ENCODE peak calls at places on chromosomes 1 and 21, in six cellular contexts. C is left ventricle myocardium inferior, I is heart left ventricle, Z is lung, H is esophagus squamous epithelium, M is cardiac muscle cell. T is an unnamed sample.
A peak's percentile ranks its signal among the peaks of the same experiment; 100 is the strongest.

GRCh38 chr1:108892356-108893140 is 15.8 kb downstream of the GPSM2 start:
- DNase-seq in C (no peak), I (no peak), Z (no peak), H (no peak), M (no peak), T (no peak)

GRCh38 chr1:228311091-228311490 is 95.5 kb downstream of the TRIM11 start:
- DNase-seq in C (no peak), I (no peak), Z (no peak), H (no peak), M (no peak), T (no peak)

GRCh38 chr21:28771790-28772501 is 220.7 kb downstream of the LTN1 start:
- DNase-seq in C (no peak), I (no peak), Z (no peak), H (no peak), M (peak; percentile 64), T (no peak)

GRCh38 chr1:67317803-67318202 is 10.1 kb downstream of the IL12RB2 start:
- DNase-seq in C (no peak), I (no peak), Z (no peak), H (no peak), M (no peak), T (no peak)

GRCh38 chr1:169495050-169495740 is 9.5 kb upstream of the SLC19A2 start:
- DNase-seq in C (no peak), I (no peak), Z (no peak), H (no peak), M (no peak), T (no peak)

GRCh38 chr1:205337481-205337880 is 15.9 kb upstream of the NUAK2 start:
- DNase-seq in C (no peak), I (no peak), Z (no peak), H (no peak), M (no peak), T (peak; percentile 17)

GRCh38 chr1:198155253-198155652 is 1.5 kb upstream of the NEK7 start:
- DNase-seq in C (no peak), I (no peak), Z (no peak), H (no peak), M (peak; percentile 68), T (no peak)

GRCh38 chr1:246566808-246567154 is 525 bp downstream of the CNST start:
- DNase-seq in C (no peak), I (peak; percentile 63), Z (no peak), H (no peak), M (no peak), T (no peak)

GRCh38 chr1:7456683-7457082 is 314.4 kb upstream of the VAMP3 start:
- DNase-seq in C (no peak), I (no peak), Z (no peak), H (no peak), M (no peak), T (no peak)

GRCh38 chr1:97668945-97669344 is 251.9 kb downstream of the DPYD start:
- DNase-seq in C (no peak), I (no peak), Z (no peak), H (no peak), M (peak; percentile 58), T (peak; percentile 1)

GRCh38 chr1:32327204-32327603 is 8.8 kb downstream of the MARCKSL1 start:
- DNase-seq in C (no peak), I (no peak), Z (no peak), H (no peak), M (no peak), T (no peak)

GRCh38 chr1:58496042-58496441 is 50.5 kb downstream of the OMA1 start:
- DNase-seq in C (no peak), I (no peak), Z (no peak), H (no peak), M (no peak), T (no peak)

GRCh38 chr1:222880586-222880985 is 65.7 kb downstream of the DISP1 start:
- DNase-seq in C (no peak), I (no peak), Z (no peak), H (no peak), M (peak; percentile 50), T (no peak)

GRCh38 chr1:1906185-1907097 is 8.6 kb upstream of the CALML6 start:
- DNase-seq in C (peak; percentile 88), I (peak; percentile 91), Z (peak; percentile 85), H (no peak), M (peak; percentile 86), T (peak; percentile 86)

GRCh38 chr1:172185206-172185605 is 235.3 kb upstream of the C1orf105 start:
- DNase-seq in C (no peak), I (no peak), Z (no peak), H (no peak), M (no peak), T (no peak)

GRCh38 chr1:24289937-24290595 is 29.1 kb upstream of the GRHL3 start:
- DNase-seq in C (peak; percentile 89), I (peak; percentile 93), Z (peak; percentile 91), H (no peak), M (peak; percentile 98), T (peak; percentile 99)

GRCh38 chr21:38350681-38351080 is 93.9 kb downstream of the KCNJ15 start:
- DNase-seq in C (no peak), I (no peak), Z (peak; percentile 52), H (no peak), M (peak; percentile 55), T (peak; percentile 35)

GRCh38 chr1:80217377-80217986 is 1211.0 kb upstream of the ADGRL4 start:
- DNase-seq in C (no peak), I (no peak), Z (no peak), H (no peak), M (peak; percentile 84), T (no peak)

GRCh38 chr1:46134660-46135331 is 2.4 kb upstream of the PIK3R3 start:
- DNase-seq in C (no peak), I (peak; percentile 37), Z (peak; percentile 31), H (no peak), M (peak; percentile 76), T (peak; percentile 67)

GRCh38 chr1:113898243-113898814 is 6.3 kb downstream of the AP4B1 start:
- DNase-seq in C (no peak), I (no peak), Z (no peak), H (no peak), M (no peak), T (no peak)

GRCh38 chr1:11422701-11423100 is 56.3 kb upstream of the DISP3 start:
- DNase-seq in C (no peak), I (no peak), Z (no peak), H (no peak), M (no peak), T (no peak)

DNA sequence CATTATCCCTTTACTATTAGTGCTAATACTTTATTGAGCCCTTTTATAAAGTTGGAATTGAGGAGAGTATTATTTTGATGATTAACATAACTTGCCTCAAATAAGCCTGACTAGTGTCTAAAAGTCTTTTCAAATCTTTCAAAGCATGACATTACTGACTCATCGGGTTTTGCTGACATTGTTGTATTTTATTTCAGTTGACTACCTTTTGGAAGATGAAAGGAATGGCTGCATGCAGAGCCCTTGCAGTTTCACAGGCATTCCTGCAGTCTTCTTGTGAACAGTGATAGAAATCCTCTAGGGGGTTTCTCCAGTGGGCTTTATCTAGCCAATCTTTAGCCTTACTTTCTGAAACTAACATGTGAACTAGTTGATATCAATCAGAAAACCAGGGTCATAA is 43.0 kb upstream of the TMEM61 start:
- DNase-seq in C (no peak), I (no peak), Z (no peak), H (no peak), M (no peak), T (no peak)
- TF ChIP-seq CTCF in C (no peak), I (no peak), Z (no peak), H (no peak), M (no peak), T (no peak)

DNA sequence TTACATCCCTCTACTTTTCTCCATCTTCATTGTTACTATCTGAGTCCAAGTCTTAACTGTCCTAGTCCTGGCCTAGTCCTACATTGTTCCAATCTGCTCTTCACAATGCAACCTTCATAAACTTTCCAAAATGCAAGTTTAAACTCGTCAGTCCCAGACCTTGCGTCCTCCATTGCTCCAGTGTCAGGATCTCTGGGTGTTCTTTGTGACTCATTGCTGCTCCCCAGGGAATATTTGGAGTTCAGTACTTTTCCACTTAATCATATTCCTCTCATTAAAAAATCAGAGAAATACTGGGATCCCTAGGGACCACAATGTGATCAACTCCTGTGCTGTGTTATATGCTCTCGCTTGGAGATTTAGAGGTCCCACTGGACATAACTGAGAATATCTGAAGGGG is 18.0 kb upstream of the KPRP start:
- DNase-seq in C (no peak), I (no peak), Z (no peak), H (no peak), M (no peak), T (no peak)
- H3K9me3 ChIP-seq in C (no peaks in the 10 kb centered on the region), I (no peaks in the 10 kb centered on the region), Z (peaks cover 2% of the 10 kb centered on the region), H (no peaks in the 10 kb centered on the region), M (no peaks in the 10 kb centered on the region), T (no peaks in the 10 kb centered on the region)

GRCh38 chr1:22208265-22208972 is 65.5 kb upstream of the WNT4 start:
- DNase-seq in C (no peak), I (no peak), Z (no peak), H (no peak), M (no peak), T (no peak)
- TF ChIP-seq CTCF in C (no peak), I (no peak), Z (no peak), H (peak; percentile 21), M (no peak), T (no peak)

DNA sequence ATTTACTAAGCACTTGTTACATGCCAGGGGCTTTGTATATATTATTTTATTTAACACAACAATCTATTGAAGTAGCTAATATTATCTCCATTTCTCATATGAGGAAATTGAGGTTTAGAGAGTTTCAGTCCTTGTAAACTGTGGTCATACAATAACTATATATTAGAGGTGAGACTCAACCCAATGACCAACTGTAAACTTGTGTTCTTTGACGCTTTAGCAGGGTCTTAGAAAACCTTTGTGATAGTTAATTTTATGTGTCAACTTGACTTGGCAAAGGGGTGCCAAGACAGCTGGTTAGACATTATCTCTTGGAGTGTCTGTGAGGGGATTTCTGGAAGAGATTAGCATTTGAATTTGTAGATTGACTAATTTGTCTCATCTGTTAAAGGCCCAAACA is 252.4 kb upstream of the B3GALT2 start:
- DNase-seq in C (no peak), I (no peak), Z (no peak), H (no peak), M (no peak), T (no peak)
- H3K9me3 ChIP-seq in C (peaks cover 21% of the 10 kb centered on the region), I (no peaks in the 10 kb centered on the region), Z (peaks cover 2% of the 10 kb centered on the region), H (peaks cover under 1% of the 10 kb centered on the region), M (no peaks in the 10 kb centered on the region), T (no peaks in the 10 kb centered on the region)